ENCODE peak calls at places on chromosomes 5 and 9, in six cellular contexts. W, S, T, G, N and F are unnamed samples.
A peak's percentile ranks its signal among the peaks of the same experiment; 100 is the strongest.

GRCh38 chr5:39224196-39224754 is 4.9 kb upstream of the FYB1 start:
- DNase-seq in W (peak; percentile 5), S (no peak), T (no peak), G (no peak), N (peak; percentile 45), F (no peak)

GRCh38 chr5:172830876-172831662 is 3.0 kb upstream of the ERGIC1 start:
- DNase-seq in W (peak; percentile 99), S (no peak), T (no peak), G (no peak), N (no peak), F (peak; percentile 29)

GRCh38 chr5:14593326-14594036 is 11.9 kb downstream of the OTULINL start:
- DNase-seq in W (peak; percentile 41), S (no peak), T (no peak), G (no peak), N (no peak), F (no peak)

GRCh38 chr9:69333716-69334115 is 8.7 kb downstream of the ENTREP1 start:
- DNase-seq in W (no peak), S (no peak), T (no peak), G (no peak), N (no peak), F (no peak)

GRCh38 chr5:113846941-113847340 is 333.4 kb downstream of the YTHDC2 start:
- DNase-seq in W (no peak), S (no peak), T (no peak), G (no peak), N (no peak), F (no peak)

GRCh38 chr5:91419571-91420537 is 36.7 kb upstream of the ARRDC3 start:
- DNase-seq in W (peak; percentile 55), S (peak; percentile 48), T (peak; percentile 32), G (no peak), N (peak; percentile 36), F (peak; percentile 77)

GRCh38 chr9:97808972-97809371 is 44.1 kb upstream of the FOXE1 start:
- DNase-seq in W (no peak), S (no peak), T (no peak), G (no peak), N (no peak), F (peak; percentile 80)

GRCh38 chr5:127934791-127935256 is 148.7 kb upstream of the SLC12A2 start:
- DNase-seq in W (peak; percentile 63), S (peak; percentile 94), T (peak; percentile 97), G (no peak), N (no peak), F (peak; percentile 17)

GRCh38 chr9:137781906-137782585 is 95.5 kb upstream of the CACNA1B start:
- DNase-seq in W (no peak), S (no peak), T (no peak), G (no peak), N (no peak), F (no peak)

GRCh38 chr5:170355601-170356098 is 33.5 kb downstream of the KCNMB1 start:
- DNase-seq in W (no peak), S (no peak), T (no peak), G (no peak), N (no peak), F (no peak)

GRCh38 chr9:93100265-93100636 is 4.2 kb downstream of the CARD19 start:
- DNase-seq in W (no peak), S (no peak), T (no peak), G (no peak), N (no peak), F (no peak)

GRCh38 chr9:109411818-109412352 is 86.2 kb downstream of the PTPN3 start:
- DNase-seq in W (peak; percentile 50), S (no peak), T (no peak), G (peak; percentile 75), N (peak; percentile 43), F (no peak)

GRCh38 chr5:55327281-55327680 is 19.5 kb downstream of the MTREX start:
- DNase-seq in W (no peak), S (no peak), T (no peak), G (no peak), N (no peak), F (no peak)

GRCh38 chr5:64834037-64834436 is 65.3 kb downstream of the CWC27 start:
- DNase-seq in W (peak; percentile 44), S (no peak), T (no peak), G (no peak), N (no peak), F (no peak)

GRCh38 chr5:145752534-145752933 is 82.6 kb downstream of the PRELID2 start:
- DNase-seq in W (no peak), S (no peak), T (no peak), G (no peak), N (no peak), F (no peak)

GRCh38 chr5:74579215-74579614 is 61.3 kb downstream of the ENC1 start:
- DNase-seq in W (no peak), S (no peak), T (no peak), G (peak; percentile 87), N (peak; percentile 16), F (no peak)

GRCh38 chr9:86667307-86667706 is 280.0 kb downstream of the GAS1 start:
- DNase-seq in W (peak; percentile 74), S (no peak), T (no peak), G (no peak), N (no peak), F (no peak)

GRCh38 chr5:75306746-75307145 is 30.3 kb upstream of the HMGCR start:
- DNase-seq in W (no peak), S (no peak), T (no peak), G (no peak), N (no peak), F (no peak)

GRCh38 chr5:142388696-142389095 is 63.9 kb upstream of the SPRY4 start:
- DNase-seq in W (peak; percentile 27), S (no peak), T (peak; percentile 16), G (no peak), N (no peak), F (no peak)

GRCh38 chr9:131180454-131180853 is 55.1 kb downstream of the NUP214 start:
- DNase-seq in W (peak; percentile 98), S (no peak), T (no peak), G (no peak), N (peak; percentile 84), F (no peak)

GRCh38 chr5:36734422-36734821 is 128.0 kb downstream of the SLC1A3 start:
- DNase-seq in W (peak; percentile 36), S (no peak), T (peak; percentile 12), G (no peak), N (no peak), F (no peak)

GRCh38 chr5:93294184-93294583 is 286.8 kb downstream of the NR2F1-AS1 start:
- DNase-seq in W (peak; percentile 63), S (no peak), T (no peak), G (no peak), N (no peak), F (no peak)

GRCh38 chr9:99059074-99059894 is 45.6 kb upstream of the TGFBR1 start:
- DNase-seq in W (no peak), S (no peak), T (no peak), G (peak; percentile 40), N (peak; percentile 46), F (no peak)

GRCh38 chr5:95900383-95900958 is 61.2 kb downstream of the ELL2 start:
- DNase-seq in W (peak; percentile 88), S (no peak), T (no peak), G (no peak), N (no peak), F (no peak)

GRCh38 chr5:154708845-154709244 is 46.3 kb upstream of the LARP1 start:
- DNase-seq in W (peak; percentile 41), S (peak; percentile 57), T (peak; percentile 70), G (no peak), N (no peak), F (no peak)

GRCh38 chr5:154709368-154710305 is 45.5 kb upstream of the LARP1 start:
- DNase-seq in W (no peak), S (no peak), T (no peak), G (no peak), N (no peak), F (no peak)

GRCh38 chr5:154714271-154714986 is 40.7 kb upstream of the LARP1 start:
- DNase-seq in W (peak; percentile 77), S (no peak), T (peak; percentile 66), G (peak; percentile 32), N (no peak), F (peak; percentile 64)

GRCh38 chr5:154713615-154714125 is 41.5 kb upstream of the LARP1 start:
- DNase-seq in W (peak; percentile 31), S (no peak), T (peak; percentile 81), G (no peak), N (no peak), F (peak; percentile 28)

DNA sequence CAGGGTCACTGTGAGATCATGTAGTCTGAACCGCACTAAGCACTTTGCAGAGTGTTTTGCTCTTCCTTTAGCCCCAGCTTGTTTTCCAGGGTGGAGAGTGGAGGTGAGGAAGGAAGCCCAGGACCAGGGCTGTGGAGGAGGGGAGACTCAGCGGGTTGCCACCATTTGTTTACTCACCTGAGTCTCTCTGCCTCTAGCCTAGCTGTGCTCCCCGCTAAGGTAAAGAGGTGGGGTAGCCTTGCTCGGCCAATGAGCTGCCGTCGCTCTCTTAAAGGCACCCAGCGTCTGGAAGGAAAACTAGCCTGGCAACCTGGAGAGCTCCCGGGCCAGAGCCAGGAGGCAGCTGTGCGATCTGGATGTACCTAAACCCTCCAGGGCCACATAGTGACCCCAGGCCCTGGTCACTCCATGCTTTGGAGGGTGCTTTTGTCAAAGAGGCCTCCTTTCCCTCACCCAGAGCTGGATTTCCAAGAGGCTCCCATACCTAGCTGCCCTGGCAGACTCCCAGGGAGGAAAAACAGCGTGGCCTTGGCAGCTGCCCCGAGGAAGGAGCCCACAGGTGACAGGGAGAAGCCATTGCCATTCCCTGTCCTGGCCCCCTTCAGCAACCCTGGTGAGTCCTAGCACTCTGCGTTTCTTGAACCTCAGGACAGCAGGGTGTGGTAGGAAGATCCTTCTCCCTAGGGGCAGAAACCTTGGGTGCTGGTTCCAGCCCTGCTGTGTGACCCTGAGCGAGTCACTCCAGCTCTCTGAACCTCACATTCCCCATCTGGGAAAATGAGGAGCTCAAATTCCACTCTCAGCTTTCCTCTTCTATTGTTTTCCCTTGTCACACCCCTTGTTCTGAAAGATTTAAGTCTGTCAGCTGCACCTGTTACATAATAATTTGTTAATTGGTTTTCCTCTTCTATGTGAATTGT is 42.4 kb upstream of the LARP1 start:
- DNase-seq in W (no peak), S (peak; percentile 46), T (no peak), G (no peak), N (peak; percentile 5), F (no peak)
- H3K9ac ChIP-seq in W (no peak overlapping the region), S (peak overlapping the region; percentile 63), T (peak overlapping the region; percentile 57), G (no peak overlapping the region), N (no peak overlapping the region), F (no peak overlapping the region)

GRCh38 chr9:128818099-128818838 is at the start of gene ENDOG:
- DNase-seq in W (peak; percentile 93), S (peak; percentile 93), T (peak; percentile 94), G (peak; percentile 94), N (peak; percentile 97), F (peak; percentile 99)
- TF ChIP-seq POLR2A in W (peak; percentile 85), S (peak; percentile 96), T (no peak), G (peak; percentile 82), N (peak; percentile 94), F (peak; percentile 94)

GRCh38 chr9:96480736-96481135 is 30.8 kb downstream of the HABP4 start:
- DNase-seq in W (no peak), S (no peak), T (no peak), G (no peak), N (no peak), F (no peak)
- H3K27ac ChIP-seq in W (no peak overlapping the region), S (no peak overlapping the region), T (no peak overlapping the region), G (no peak overlapping the region), N (no peak overlapping the region), F (no peak overlapping the region)

DNA sequence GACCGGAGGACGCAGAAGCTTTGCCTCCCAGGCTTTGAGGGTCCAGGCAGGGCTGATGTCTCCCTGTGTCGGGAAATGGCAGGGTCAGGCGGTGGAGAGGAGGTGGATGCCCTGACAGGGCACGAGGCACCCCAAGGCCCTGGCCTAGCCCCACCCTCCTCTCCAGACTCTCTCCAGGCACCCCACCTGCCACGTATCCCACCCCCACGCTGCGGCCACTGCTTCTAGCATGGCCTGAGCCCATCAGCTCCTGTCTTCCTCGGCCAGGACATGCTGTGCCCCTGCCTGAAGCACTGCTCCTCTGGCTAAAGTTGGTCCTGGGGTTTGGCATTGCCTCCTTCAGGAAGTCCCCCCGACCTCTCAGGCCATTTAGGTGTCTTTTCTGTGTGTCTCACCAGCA is 64.2 kb upstream of the RXRA start:
- DNase-seq in W (no peak), S (no peak), T (no peak), G (no peak), N (no peak), F (no peak)
- H3K9ac ChIP-seq in W (no peak overlapping the region), S (no peak overlapping the region), T (no peak overlapping the region), G (no peak overlapping the region), N (no peak overlapping the region), F (no peak overlapping the region)